ENCODE peak calls at places on chromosome X, in five cellular contexts. One of them, this sample, is unnamed.

GRCh38 chrX:70979136-70979762 is 48.4 kb upstream of the SLC7A3 start:
- DNase-seq in GM12891: no peak
- DNase-seq in HepG2: peak
- DNase-seq in H1: no peak
- DNase-seq in GM12878: no peak
- DNase-seq in this sample: no peak

GRCh38 chrX:153778151-153778551 is 2.7 kb upstream of the SRPK3 start:
- DNase-seq in GM12891: no peak
- DNase-seq in HepG2: no peak
- DNase-seq in H1: no peak
- DNase-seq in GM12878: no peak
- DNase-seq in this sample: no peak

GRCh38 chrX:34063616-34064015 is 68.5 kb downstream of the FAM47A start:
- DNase-seq in GM12891: no peak
- DNase-seq in HepG2: no peak
- DNase-seq in H1: no peak
- DNase-seq in GM12878: no peak
- DNase-seq in this sample: no peak

GRCh38 chrX:1589356-1590130 is 1.9 kb upstream of the AKAP17A start:
- DNase-seq in GM12891: no peak
- DNase-seq in HepG2: no peak
- DNase-seq in H1: no peak
- DNase-seq in GM12878: no peak
- DNase-seq in this sample: no peak

GRCh38 chrX:24478516-24478915 is 13.4 kb downstream of the PDK3 start:
- DNase-seq in GM12891: no peak
- DNase-seq in HepG2: no peak
- DNase-seq in H1: no peak
- DNase-seq in GM12878: no peak
- DNase-seq in this sample: no peak

GRCh38 chrX:9845574-9845948 is 59.3 kb downstream of the SHROOM2 start:
- DNase-seq in GM12891: no peak
- DNase-seq in HepG2: peak
- DNase-seq in H1: no peak
- DNase-seq in GM12878: no peak
- DNase-seq in this sample: no peak

GRCh38 chrX:125293792-125294780 is 25.6 kb upstream of the TEX13C start:
- DNase-seq in GM12891: no peak
- DNase-seq in HepG2: no peak
- DNase-seq in H1: no peak
- DNase-seq in GM12878: no peak
- DNase-seq in this sample: no peak

GRCh38 chrX:80708781-80709180 is 100.9 kb downstream of the BRWD3 start:
- DNase-seq in GM12891: no peak
- DNase-seq in HepG2: no peak
- DNase-seq in H1: no peak
- DNase-seq in GM12878: no peak
- DNase-seq in this sample: no peak

GRCh38 chrX:132957211-132958085 is 981 bp downstream of the HS6ST2 start:
- DNase-seq in GM12891: no peak
- DNase-seq in HepG2: no peak
- DNase-seq in H1: no peak
- DNase-seq in GM12878: no peak
- DNase-seq in this sample: no peak

GRCh38 chrX:110786486-110786885 is 9.1 kb downstream of the CHRDL1 start:
- DNase-seq in GM12891: no peak
- DNase-seq in HepG2: no peak
- DNase-seq in H1: no peak
- DNase-seq in GM12878: no peak
- DNase-seq in this sample: no peak

GRCh38 chrX:110427076-110427475 is 68.4 kb downstream of the RTL9 start:
- DNase-seq in GM12891: no peak
- DNase-seq in HepG2: no peak
- DNase-seq in H1: no peak
- DNase-seq in GM12878: no peak
- DNase-seq in this sample: no peak

GRCh38 chrX:17086317-17086716 is 139.9 kb downstream of the REPS2 start:
- DNase-seq in GM12891: no peak
- DNase-seq in HepG2: no peak
- DNase-seq in H1: no peak
- DNase-seq in GM12878: no peak
- DNase-seq in this sample: no peak

GRCh38 chrX:118212817-118213183 is 96.2 kb upstream of the KLHL13 start:
- DNase-seq in GM12891: no peak
- DNase-seq in HepG2: no peak
- DNase-seq in H1: no peak
- DNase-seq in GM12878: peak
- DNase-seq in this sample: no peak

GRCh38 chrX:9327086-9327746 is 137.6 kb upstream of the TBL1X start:
- DNase-seq in GM12891: no peak
- DNase-seq in HepG2: no peak
- DNase-seq in H1: no peak
- DNase-seq in GM12878: no peak
- DNase-seq in this sample: no peak

GRCh38 chrX:152960115-152960514 is 33.8 kb downstream of the PNMA5 start:
- DNase-seq in GM12891: no peak
- DNase-seq in HepG2: no peak
- DNase-seq in H1: no peak
- DNase-seq in GM12878: no peak
- DNase-seq in this sample: no peak

GRCh38 chrX:99266255-99266654 is 1143.8 kb downstream of the PCDH19 start:
- DNase-seq in GM12891: no peak
- DNase-seq in HepG2: no peak
- DNase-seq in H1: no peak
- DNase-seq in GM12878: no peak
- DNase-seq in this sample: no peak

GRCh38 chrX:99271641-99272040 is 1138.4 kb downstream of the PCDH19 start:
- DNase-seq in GM12891: no peak
- DNase-seq in HepG2: no peak
- DNase-seq in H1: no peak
- DNase-seq in GM12878: no peak
- DNase-seq in this sample: no peak
- TF ChIP-seq TAF1 in GM12891: no peak
- TF ChIP-seq TAF1 in HepG2: no peak
- TF ChIP-seq TAF1 in H1: no peak
- TF ChIP-seq TAF1 in GM12878: no peak
- TF ChIP-seq TAF1 in this sample: no peak

GRCh38 chrX:2693123-2693438 is 2.0 kb downstream of the CD99 start:
- DNase-seq in GM12891: no peak
- DNase-seq in HepG2: no peak
- DNase-seq in H1: no peak
- DNase-seq in GM12878: no peak
- DNase-seq in this sample: no peak

GRCh38 chrX:2691543-2692220 is 587 bp downstream of the CD99 start:
- DNase-seq in GM12891: no peak
- DNase-seq in HepG2: no peak
- DNase-seq in H1: no peak
- DNase-seq in GM12878: no peak
- DNase-seq in this sample: no peak

GRCh38 chrX:2692221-2693122 is 1.4 kb downstream of the CD99 start:
- DNase-seq in GM12891: no peak
- DNase-seq in HepG2: no peak
- DNase-seq in H1: no peak
- DNase-seq in GM12878: no peak
- DNase-seq in this sample: no peak

GRCh38 chrX:2689773-2690666 is 1.1 kb upstream of the CD99 start:
- DNase-seq in GM12891: no peak
- DNase-seq in HepG2: peak
- DNase-seq in H1: no peak
- DNase-seq in GM12878: no peak
- DNase-seq in this sample: no peak

DNA sequence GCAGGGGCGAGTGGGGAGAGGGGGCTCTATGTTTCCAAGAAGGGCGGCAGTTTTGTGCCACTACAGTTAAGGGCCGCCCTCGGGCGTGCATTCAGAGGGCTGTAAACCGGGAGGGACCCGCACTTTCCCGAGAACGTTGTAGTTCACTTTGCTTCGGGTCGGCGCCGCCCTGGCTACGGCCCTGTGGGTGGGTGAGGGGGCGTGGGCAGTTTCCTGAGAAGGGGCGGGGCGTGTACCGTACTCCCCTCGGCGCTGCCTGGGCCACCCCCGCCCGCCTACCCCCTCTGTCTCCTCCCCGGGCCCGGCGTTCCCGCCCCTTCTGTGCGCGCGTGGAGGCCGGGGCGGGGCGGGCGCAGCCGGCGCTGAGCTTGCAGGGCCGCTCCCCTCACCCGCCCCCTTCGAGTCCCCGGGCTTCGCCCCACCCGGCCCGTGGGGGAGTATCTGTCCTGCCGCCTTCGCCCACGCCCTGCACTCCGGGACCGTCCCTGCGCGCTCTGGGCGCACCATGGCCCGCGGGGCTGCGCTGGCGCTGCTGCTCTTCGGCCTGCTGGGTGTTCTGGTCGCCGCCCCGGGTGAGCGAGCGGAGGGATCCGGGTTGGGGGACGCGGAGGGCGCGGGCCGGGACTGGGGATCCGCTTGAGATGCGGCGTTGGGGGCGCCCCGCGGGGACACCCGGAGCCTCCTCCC is at the start of gene CD99:
- DNase-seq in GM12891: peak
- DNase-seq in HepG2: peak
- DNase-seq in H1: no peak
- DNase-seq in GM12878: peak
- DNase-seq in this sample: peak
- TF ChIP-seq POLR2A in GM12891: no peak
- TF ChIP-seq POLR2A in HepG2: peak
- TF ChIP-seq POLR2A in H1: no peak
- TF ChIP-seq POLR2A in GM12878: peak
- TF ChIP-seq POLR2A in this sample: peak

GRCh38 chrX:50470103-50471031 is at the start of gene DGKK:
- DNase-seq in GM12891: no peak
- DNase-seq in HepG2: peak
- DNase-seq in H1: no peak
- DNase-seq in GM12878: no peak
- DNase-seq in this sample: no peak

GRCh38 chrX:50471390-50471789 is 765 bp upstream of the DGKK start:
- DNase-seq in GM12891: no peak
- DNase-seq in HepG2: no peak
- DNase-seq in H1: no peak
- DNase-seq in GM12878: no peak
- DNase-seq in this sample: no peak

GRCh38 chrX:50475208-50475607 is 4.6 kb upstream of the DGKK start:
- DNase-seq in GM12891: no peak
- DNase-seq in HepG2: no peak
- DNase-seq in H1: no peak
- DNase-seq in GM12878: no peak
- DNase-seq in this sample: no peak
- TF ChIP-seq TAF1 in GM12891: no peak
- TF ChIP-seq TAF1 in HepG2: no peak
- TF ChIP-seq TAF1 in H1: no peak
- TF ChIP-seq TAF1 in GM12878: no peak
- TF ChIP-seq TAF1 in this sample: no peak

DNA sequence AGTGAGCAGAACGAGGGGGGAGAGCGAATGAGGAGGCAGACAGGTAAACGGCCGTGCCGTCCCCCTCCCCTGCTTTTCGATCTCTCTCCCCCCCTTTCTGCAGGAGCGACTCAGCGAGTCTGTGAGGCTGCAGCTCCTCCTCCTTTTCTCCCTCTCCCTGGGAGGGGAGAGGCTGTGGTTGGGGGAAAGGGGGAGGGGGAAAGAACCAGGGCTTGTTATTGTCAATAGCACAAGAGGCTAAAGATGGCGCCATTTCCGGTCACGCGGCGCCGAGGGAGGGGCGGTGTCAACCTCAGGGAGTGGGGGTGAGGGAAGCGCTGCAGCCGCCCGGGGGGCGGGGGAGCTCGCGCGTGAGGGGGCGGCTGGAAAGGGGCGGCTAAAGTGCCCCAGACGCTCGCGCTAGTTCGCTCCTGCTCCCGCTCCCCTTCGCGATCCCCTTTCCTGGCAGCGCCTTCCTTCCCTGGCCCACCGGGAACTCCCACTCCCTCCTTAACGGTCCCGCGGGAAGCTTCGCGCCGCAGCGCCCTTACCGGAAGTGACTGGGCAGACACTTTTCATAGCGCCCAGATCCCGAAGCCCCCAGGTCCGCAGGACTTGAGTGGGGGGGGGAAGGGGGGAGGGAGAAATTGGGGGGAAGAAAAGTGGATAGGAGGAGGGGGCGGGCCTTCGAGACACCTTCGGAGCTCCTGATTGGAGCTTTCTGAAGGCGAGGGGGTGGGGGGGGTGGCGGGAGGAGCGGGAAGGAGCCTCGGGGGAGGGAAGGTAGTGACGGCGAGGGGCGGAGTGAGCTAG is at the start of gene CUL4B:
- DNase-seq in GM12891: peak
- DNase-seq in HepG2: peak
- DNase-seq in H1: peak
- DNase-seq in GM12878: peak
- DNase-seq in this sample: peak
- TF ChIP-seq POLR2A in GM12891: peak
- TF ChIP-seq POLR2A in HepG2: peak
- TF ChIP-seq POLR2A in H1: peak
- TF ChIP-seq POLR2A in GM12878: peak
- TF ChIP-seq POLR2A in this sample: peak

DNA sequence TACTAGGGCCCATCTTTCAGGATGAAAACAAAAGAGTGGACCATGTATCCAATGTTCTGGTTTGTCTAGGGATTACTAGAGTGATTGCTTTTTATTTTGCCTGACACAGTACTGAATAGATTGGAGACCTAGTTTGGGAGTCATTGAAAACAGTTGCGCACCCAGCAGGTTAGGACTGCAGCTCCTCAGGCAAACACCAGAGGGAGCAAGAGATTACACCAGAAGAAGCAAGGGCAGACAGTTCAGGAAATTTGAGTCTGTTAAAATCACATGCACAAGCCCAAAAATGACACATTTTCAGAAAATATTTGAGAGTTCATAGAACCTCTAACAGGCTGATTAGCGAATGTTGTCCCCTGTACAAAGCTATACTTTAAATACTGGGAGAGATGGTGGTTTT is 55.6 kb downstream of the CYLC1 start:
- DNase-seq in GM12891: no peak
- DNase-seq in HepG2: no peak
- DNase-seq in H1: no peak
- DNase-seq in GM12878: no peak
- DNase-seq in this sample: no peak
- TF ChIP-seq TAF1 in GM12891: no peak
- TF ChIP-seq TAF1 in HepG2: no peak
- TF ChIP-seq TAF1 in H1: no peak
- TF ChIP-seq TAF1 in GM12878: no peak
- TF ChIP-seq TAF1 in this sample: no peak

GRCh38 chrX:55489315-55490009 is at the start of gene USP51:
- DNase-seq in GM12891: peak
- DNase-seq in HepG2: no peak
- DNase-seq in H1: no peak
- DNase-seq in GM12878: peak
- DNase-seq in this sample: peak
- TF ChIP-seq POLR2A in GM12891: no peak
- TF ChIP-seq POLR2A in HepG2: no peak
- TF ChIP-seq POLR2A in H1: no peak
- TF ChIP-seq POLR2A in GM12878: no peak
- TF ChIP-seq POLR2A in this sample: no peak